ENCODE peak calls at places on chromosomes 16 and 17, in four cellular contexts. One of them, this sample, is unnamed.
A peak's percentile ranks its signal among the peaks of the same experiment; 100 is the strongest.

GRCh38 chr16:20614201-20615141 is 38.3 kb upstream of the ACSM2B start:
- DNase-seq in H1: no peak
- DNase-seq in K562: no peak
- DNase-seq in A549: no peak
- DNase-seq in this sample: no peak

GRCh38 chr16:31874354-31875111 is 926 bp downstream of the ZNF267 start:
- DNase-seq in A549: peak; percentile 43
- DNase-seq in H1: no peak
- DNase-seq in K562: peak; percentile 55
- DNase-seq in this sample: peak; percentile 48

GRCh38 chr17:56597495-56597990 is 4.0 kb downstream of the NOG start:
- DNase-seq in A549: no peak
- DNase-seq in H1: no peak
- DNase-seq in K562: no peak
- DNase-seq in this sample: no peak

GRCh38 chr17:76473541-76473985 is 6.2 kb downstream of the AANAT start:
- DNase-seq in K562: no peak
- DNase-seq in A549: no peak
- DNase-seq in H1: no peak
- DNase-seq in this sample: no peak

GRCh38 chr16:84110527-84110926 is 6.2 kb downstream of the MBTPS1 start:
- DNase-seq in K562: no peak
- DNase-seq in A549: no peak
- DNase-seq in H1: no peak
- DNase-seq in this sample: no peak

GRCh38 chr17:65698381-65699061 is 137.1 kb upstream of the AXIN2 start:
- DNase-seq in A549: no peak
- DNase-seq in K562: no peak
- DNase-seq in H1: no peak
- DNase-seq in this sample: peak; percentile 71

GRCh38 chr16:29825145-29826044 is 5.1 kb downstream of the MVP start:
- DNase-seq in H1: no peak
- DNase-seq in K562: peak; percentile 42
- DNase-seq in A549: peak; percentile 78
- DNase-seq in this sample: no peak

GRCh38 chr17:31680126-31680525 is 178.9 kb downstream of the COPRS start:
- DNase-seq in H1: no peak
- DNase-seq in A549: no peak
- DNase-seq in K562: no peak
- DNase-seq in this sample: no peak

GRCh38 chr16:88627531-88628411 is 10.6 kb upstream of the IL17C start:
- DNase-seq in A549: no peak
- DNase-seq in H1: no peak
- DNase-seq in K562: no peak
- DNase-seq in this sample: no peak

GRCh38 chr17:55157165-55157564 is 107.6 kb upstream of the HLF start:
- DNase-seq in A549: no peak
- DNase-seq in K562: no peak
- DNase-seq in H1: no peak
- DNase-seq in this sample: peak; percentile 48

GRCh38 chr17:47279062-47279801 is 25.6 kb downstream of the ITGB3 start:
- DNase-seq in H1: no peak
- DNase-seq in A549: no peak
- DNase-seq in K562: peak; percentile 83
- DNase-seq in this sample: no peak

GRCh38 chr17:68381076-68381900 is 76.0 kb downstream of the WIPI1 start:
- DNase-seq in K562: no peak
- DNase-seq in A549: no peak
- DNase-seq in H1: no peak
- DNase-seq in this sample: no peak

GRCh38 chr16:87066695-87067556 is 250.3 kb downstream of the C16orf95 start:
- DNase-seq in K562: no peak
- DNase-seq in A549: no peak
- DNase-seq in H1: no peak
- DNase-seq in this sample: no peak

GRCh38 chr16:4369006-4369766 is 2.5 kb upstream of the VASN start:
- DNase-seq in H1: no peak
- DNase-seq in K562: no peak
- DNase-seq in A549: no peak
- DNase-seq in this sample: no peak

GRCh38 chr16:57694556-57695377 is at the start of gene DRC7:
- DNase-seq in A549: peak; percentile 93
- DNase-seq in H1: peak; percentile 19
- DNase-seq in K562: peak; percentile 85
- DNase-seq in this sample: peak; percentile 86

GRCh38 chr16:84648595-84649510 is 542 bp downstream of the KLHL36 start:
- DNase-seq in A549: peak; percentile 47
- DNase-seq in K562: peak; percentile 66
- DNase-seq in H1: no peak
- DNase-seq in this sample: no peak

GRCh38 chr16:15041260-15042011 is 14.4 kb downstream of the NTAN1 start:
- DNase-seq in H1: no peak
- DNase-seq in K562: peak; percentile 81
- DNase-seq in A549: no peak
- DNase-seq in this sample: no peak

GRCh38 chr16:88681084-88681680 is 5.1 kb downstream of the SNAI3 start:
- DNase-seq in H1: peak; percentile 39
- DNase-seq in A549: peak; percentile 59
- DNase-seq in K562: peak; percentile 72
- DNase-seq in this sample: peak; percentile 60

GRCh38 chr17:2292100-2292499 is 11.5 kb downstream of the SMG6 start:
- DNase-seq in A549: no peak
- DNase-seq in K562: no peak
- DNase-seq in H1: no peak
- DNase-seq in this sample: no peak

GRCh38 chr16:26334218-26335111 is 642.7 kb downstream of the HS3ST4 start:
- DNase-seq in H1: no peak
- DNase-seq in A549: no peak
- DNase-seq in K562: no peak
- DNase-seq in this sample: peak; percentile 25

GRCh38 chr17:68011199-68011665 is 15.0 kb upstream of the C17orf58 start:
- DNase-seq in K562: peak; percentile 84
- DNase-seq in A549: peak; percentile 66
- DNase-seq in H1: no peak
- DNase-seq in this sample: peak; percentile 39

GRCh38 chr17:42667088-42667951 is 8.2 kb downstream of the TUBG2 start:
- DNase-seq in H1: no peak
- DNase-seq in K562: no peak
- DNase-seq in A549: peak; percentile 99
- DNase-seq in this sample: peak; percentile 47

GRCh38 chr17:19248923-19249574 is 11.9 kb downstream of the EPN2 start:
- DNase-seq in H1: no peak
- DNase-seq in A549: no peak
- DNase-seq in K562: no peak
- DNase-seq in this sample: no peak

GRCh38 chr17:64326420-64327054 is 63.5 kb upstream of the TEX2 start:
- DNase-seq in K562: no peak
- DNase-seq in A549: no peak
- DNase-seq in H1: no peak
- DNase-seq in this sample: peak; percentile 63

GRCh38 chr17:1074886-1075665 is 78.1 kb downstream of the TIMM22 start:
- DNase-seq in H1: no peak
- DNase-seq in K562: no peak
- DNase-seq in A549: no peak
- DNase-seq in this sample: no peak

GRCh38 chr16:10577305-10578202 is 2.8 kb downstream of the EMP2 start:
- DNase-seq in A549: no peak
- DNase-seq in K562: no peak
- DNase-seq in H1: no peak
- DNase-seq in this sample: no peak

GRCh38 chr16:69328854-69329316 is 1.5 kb downstream of the PDF start:
- DNase-seq in H1: no peak
- DNase-seq in A549: no peak
- DNase-seq in K562: no peak
- DNase-seq in this sample: no peak

GRCh38 chr17:77460514-77461046 is 319.8 kb downstream of the SEC14L1 start:
- DNase-seq in A549: no peak
- DNase-seq in H1: no peak
- DNase-seq in K562: peak; percentile 46
- DNase-seq in this sample: no peak

GRCh38 chr16:88384222-88385111 is 1.7 kb downstream of the ZNF469 start:
- DNase-seq in K562: no peak
- DNase-seq in A549: no peak
- DNase-seq in H1: no peak
- DNase-seq in this sample: no peak

GRCh38 chr16:8756755-8757154 is 40.7 kb downstream of the TMEM186 start:
- DNase-seq in H1: no peak
- DNase-seq in K562: no peak
- DNase-seq in A549: no peak
- DNase-seq in this sample: no peak

GRCh38 chr17:50064253-50064991 is 8.5 kb downstream of the ITGA3 start:
- DNase-seq in H1: no peak
- DNase-seq in A549: peak; percentile 94
- DNase-seq in K562: peak; percentile 56
- DNase-seq in this sample: no peak

GRCh38 chr17:75764711-75765421 is at the start of gene GALK1:
- DNase-seq in H1: no peak
- DNase-seq in A549: peak; percentile 81
- DNase-seq in K562: peak; percentile 85
- DNase-seq in this sample: peak; percentile 59

GRCh38 chr17:73595068-73595865 is 49.0 kb downstream of the SDK2 start:
- DNase-seq in K562: no peak
- DNase-seq in H1: no peak
- DNase-seq in A549: peak; percentile 72
- DNase-seq in this sample: no peak

DNA sequence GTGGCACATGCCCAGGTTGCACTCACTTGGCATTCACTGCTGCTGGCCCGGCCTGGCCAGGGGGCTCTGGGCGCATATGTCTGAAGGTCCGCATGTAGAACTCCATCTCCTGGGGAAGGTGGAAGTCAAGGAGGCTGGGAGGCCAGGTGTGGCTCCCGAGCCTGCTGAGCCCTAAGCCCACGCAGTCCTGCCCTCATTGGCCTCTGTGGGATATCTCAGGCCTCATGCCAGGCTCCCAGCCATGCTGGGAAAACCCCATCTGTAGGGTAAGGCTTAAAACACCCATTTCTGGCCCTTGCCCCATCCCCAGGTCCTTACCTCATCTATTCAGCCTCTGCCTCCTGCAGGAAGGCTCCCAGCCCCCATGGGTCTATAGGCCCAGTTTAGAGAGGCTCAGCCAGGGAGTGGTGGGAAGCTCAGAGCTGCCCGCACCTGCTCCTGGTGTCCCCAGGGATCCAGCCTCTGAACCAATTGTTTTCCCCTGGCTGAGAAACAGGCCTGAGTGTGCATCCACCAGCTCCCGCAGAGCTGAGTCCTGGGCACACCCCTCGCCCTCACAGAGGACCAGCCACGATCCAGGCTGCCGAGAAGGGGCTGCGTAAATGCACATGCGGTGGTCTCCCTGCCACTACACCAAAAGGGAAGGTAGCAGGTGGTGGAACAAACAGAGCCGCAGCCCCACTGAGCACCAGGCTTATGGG is 2.3 kb upstream of the TPPP3 start:
- DNase-seq in H1: no peak
- DNase-seq in A549: no peak
- DNase-seq in K562: no peak
- DNase-seq in this sample: no peak
- TF ChIP-seq RNF2 in H1: no peak
- TF ChIP-seq RNF2 in A549: no peak
- TF ChIP-seq RNF2 in K562: no peak
- TF ChIP-seq RNF2 in this sample: no peak

GRCh38 chr16:1960665-1961630 is 1.6 kb downstream of the NDUFB10 start:
- DNase-seq in K562: peak; percentile 75
- DNase-seq in H1: no peak
- DNase-seq in A549: no peak
- DNase-seq in this sample: peak; percentile 53

GRCh38 chr16:1958715-1959268 is 546 bp upstream of the NDUFB10 start:
- DNase-seq in A549: no peak
- DNase-seq in K562: no peak
- DNase-seq in H1: no peak
- DNase-seq in this sample: no peak

GRCh38 chr16:1964046-1964505 is 550 bp downstream of the RPS2 start:
- DNase-seq in A549: no peak
- DNase-seq in H1: no peak
- DNase-seq in K562: peak; percentile 59
- DNase-seq in this sample: no peak

GRCh38 chr16:1959269-1960039 is at the start of gene NDUFB10:
- DNase-seq in K562: peak; percentile 97
- DNase-seq in H1: peak; percentile 76
- DNase-seq in A549: peak; percentile 76
- DNase-seq in this sample: peak; percentile 80

GRCh38 chr16:1961651-1962067 is 2.3 kb downstream of the NDUFB10 start:
- DNase-seq in H1: no peak
- DNase-seq in A549: no peak
- DNase-seq in K562: peak; percentile 66
- DNase-seq in this sample: peak; percentile 49
- TF ChIP-seq RNF2 in H1: no peak
- TF ChIP-seq RNF2 in A549: no peak
- TF ChIP-seq RNF2 in K562: no peak
- TF ChIP-seq RNF2 in this sample: no peak

GRCh38 chr17:8004899-8005298 is 2.5 kb downstream of the GUCY2D start:
- DNase-seq in A549: no peak
- DNase-seq in K562: no peak
- DNase-seq in H1: no peak
- DNase-seq in this sample: no peak
- TF ChIP-seq RNF2 in A549: no peak
- TF ChIP-seq RNF2 in K562: no peak
- TF ChIP-seq RNF2 in H1: no peak
- TF ChIP-seq RNF2 in this sample: no peak

DNA sequence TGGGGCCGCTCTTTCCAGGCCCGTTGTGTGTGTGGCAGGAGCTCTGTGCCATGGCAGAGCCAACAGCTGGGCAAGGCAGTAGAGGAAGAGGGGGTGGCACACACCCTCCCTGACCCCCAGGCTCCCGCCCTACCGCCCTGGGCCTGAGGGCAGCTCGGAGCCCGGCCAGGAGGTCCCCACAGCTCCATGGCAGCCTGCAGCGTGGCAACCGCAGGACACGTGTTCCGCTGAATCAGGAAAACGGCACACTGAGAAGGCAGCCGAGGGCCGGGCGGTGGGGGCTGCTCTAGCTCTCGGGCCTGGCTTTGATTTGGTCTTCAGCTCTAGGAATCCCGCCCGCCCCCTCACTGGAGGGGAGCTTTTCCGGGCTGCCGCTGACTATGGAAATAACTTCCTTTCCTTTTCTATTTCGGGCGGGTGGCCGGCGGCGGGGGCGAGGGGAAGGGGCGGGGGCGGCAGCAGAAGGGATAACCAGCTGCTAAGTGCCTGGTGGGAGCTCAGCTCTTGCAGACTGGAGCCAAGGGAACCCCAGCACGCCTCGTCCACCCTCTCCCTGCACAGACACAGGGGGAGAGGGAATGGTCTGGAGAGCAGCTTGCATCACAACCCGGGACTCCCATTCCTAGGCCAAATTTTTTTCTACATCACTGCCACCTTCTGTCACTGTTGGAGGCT is 24.7 kb upstream of the MRPS23 start:
- DNase-seq in A549: no peak
- DNase-seq in K562: no peak
- DNase-seq in H1: peak; percentile 64
- DNase-seq in this sample: no peak
- TF ChIP-seq RNF2 in A549: no peak
- TF ChIP-seq RNF2 in K562: no peak
- TF ChIP-seq RNF2 in H1: no peak
- TF ChIP-seq RNF2 in this sample: no peak